ENCODE peak calls at places on chromosomes 12 and 14, in four cellular contexts. L is GM06990, E is foreskin fibroblast, P is esophagus muscularis mucosa. A is an unnamed sample.

GRCh38 chr12:4448943-4449861 is 3.6 kb upstream of the FGF6 start:
- DNase-seq in L (no peak), E (no peak), P (peak), A (no peak)

GRCh38 chr12:49864817-49865090 is 21.8 kb upstream of the BCDIN3D start:
- DNase-seq in P (no peak), E (no peak), L (no peak), A (no peak)

GRCh38 chr12:127304751-127305725 is 961.9 kb upstream of the TMEM132C start:
- DNase-seq in L (no peak), P (peak), E (no peak), A (no peak)

GRCh38 chr12:3611853-3612703 is 121.1 kb downstream of the PRMT8 start:
- DNase-seq in E (no peak), L (no peak), P (no peak), A (no peak)

GRCh38 chr12:51705450-51705849 is 114.4 kb downstream of the SCN8A start:
- DNase-seq in L (no peak), E (peak), P (no peak), A (no peak)

GRCh38 chr12:262817-263216 is at the start of gene SLC6A13:
- DNase-seq in P (peak), E (no peak), L (no peak), A (no peak)

GRCh38 chr12:79897617-79898016 is 37.3 kb downstream of the PPP1R12A start:
- DNase-seq in P (no peak), L (no peak), E (peak), A (no peak)

GRCh38 chr12:79331870-79332269 is 358.9 kb downstream of the PAWR start:
- DNase-seq in L (no peak), P (no peak), E (peak), A (no peak)

GRCh38 chr12:115785548-115785947 is 491.9 kb downstream of the MED13L start:
- DNase-seq in P (no peak), E (no peak), L (no peak), A (no peak)

GRCh38 chr12:108526482-108527234 is 11.6 kb downstream of the FICD start:
- DNase-seq in E (peak), P (no peak), L (no peak), A (no peak)

GRCh38 chr12:104669851-104670337 is 213.1 kb downstream of the CHST11 start:
- DNase-seq in E (peak), L (peak), P (no peak), A (peak)

GRCh38 chr14:28635387-28635786 is 131.2 kb upstream of the FOXG1 start:
- DNase-seq in E (peak), P (no peak), L (peak), A (no peak)

GRCh38 chr12:50185496-50185895 is 18.3 kb upstream of the CERS5 start:
- DNase-seq in P (no peak), L (no peak), E (no peak), A (no peak)

GRCh38 chr12:57215668-57216013 is 953 bp upstream of the NXPH4 start:
- DNase-seq in L (peak), E (peak), P (no peak), A (peak)

GRCh38 chr12:111685811-111686573 is at the start of the genes ACAD10 and BRAP:
- DNase-seq in E (peak), P (peak), L (peak), A (peak)

GRCh38 chr14:67883717-67884116 is 64.1 kb downstream of the RAD51B start:
- DNase-seq in P (no peak), L (no peak), E (peak), A (no peak)

GRCh38 chr12:103482365-103482764 is 13.4 kb downstream of the C12orf42 start:
- DNase-seq in E (no peak), P (no peak), L (no peak), A (no peak)

GRCh38 chr12:119178544-119179334 is at the start of gene HSPB8:
- DNase-seq in L (no peak), P (peak), E (peak), A (no peak)

GRCh38 chr12:5441497-5442236 is 9.8 kb downstream of the NTF3 start:
- DNase-seq in E (peak), L (no peak), P (no peak), A (no peak)

GRCh38 chr12:42819801-42820200 is 230.3 kb upstream of the PRICKLE1 start:
- DNase-seq in L (no peak), P (no peak), E (peak), A (no peak)

GRCh38 chr12:74337951-74338350 is 199.7 kb upstream of the ATXN7L3B start:
- DNase-seq in L (no peak), E (peak), P (no peak), A (no peak)

GRCh38 chr14:103315368-103315911 is 18.6 kb upstream of the EIF5 start:
- DNase-seq in P (no peak), L (no peak), E (peak), A (no peak)

GRCh38 chr12:98532687-98533304 is 17.4 kb downstream of the TMPO start:
- DNase-seq in L (no peak), P (no peak), E (peak), A (no peak)

GRCh38 chr12:62744551-62744950 is 190.4 kb downstream of the PPM1H start:
- DNase-seq in P (no peak), E (peak), L (peak), A (no peak)

GRCh38 chr12:41486718-41487117 is 298.6 kb downstream of the PDZRN4 start:
- DNase-seq in P (no peak), L (no peak), E (no peak), A (no peak)

GRCh38 chr14:55107766-55108554 is 21.1 kb upstream of the LGALS3 start:
- DNase-seq in P (peak), L (no peak), E (peak), A (peak)

GRCh38 chr12:26830358-26830757 is 2.6 kb downstream of the ITPR2 start:
- DNase-seq in P (no peak), L (no peak), E (no peak), A (no peak)

GRCh38 chr12:26832817-26833691 is at the start of gene ITPR2:
- DNase-seq in L (peak), P (peak), E (peak), A (peak)

GRCh38 chr12:26830783-26831601 is 2.0 kb downstream of the ITPR2 start:
- DNase-seq in E (no peak), P (no peak), L (no peak), A (no peak)

GRCh38 chr12:26833692-26834168 is 736 bp upstream of the ITPR2 start:
- DNase-seq in P (no peak), L (peak), E (peak), A (peak)

DNA sequence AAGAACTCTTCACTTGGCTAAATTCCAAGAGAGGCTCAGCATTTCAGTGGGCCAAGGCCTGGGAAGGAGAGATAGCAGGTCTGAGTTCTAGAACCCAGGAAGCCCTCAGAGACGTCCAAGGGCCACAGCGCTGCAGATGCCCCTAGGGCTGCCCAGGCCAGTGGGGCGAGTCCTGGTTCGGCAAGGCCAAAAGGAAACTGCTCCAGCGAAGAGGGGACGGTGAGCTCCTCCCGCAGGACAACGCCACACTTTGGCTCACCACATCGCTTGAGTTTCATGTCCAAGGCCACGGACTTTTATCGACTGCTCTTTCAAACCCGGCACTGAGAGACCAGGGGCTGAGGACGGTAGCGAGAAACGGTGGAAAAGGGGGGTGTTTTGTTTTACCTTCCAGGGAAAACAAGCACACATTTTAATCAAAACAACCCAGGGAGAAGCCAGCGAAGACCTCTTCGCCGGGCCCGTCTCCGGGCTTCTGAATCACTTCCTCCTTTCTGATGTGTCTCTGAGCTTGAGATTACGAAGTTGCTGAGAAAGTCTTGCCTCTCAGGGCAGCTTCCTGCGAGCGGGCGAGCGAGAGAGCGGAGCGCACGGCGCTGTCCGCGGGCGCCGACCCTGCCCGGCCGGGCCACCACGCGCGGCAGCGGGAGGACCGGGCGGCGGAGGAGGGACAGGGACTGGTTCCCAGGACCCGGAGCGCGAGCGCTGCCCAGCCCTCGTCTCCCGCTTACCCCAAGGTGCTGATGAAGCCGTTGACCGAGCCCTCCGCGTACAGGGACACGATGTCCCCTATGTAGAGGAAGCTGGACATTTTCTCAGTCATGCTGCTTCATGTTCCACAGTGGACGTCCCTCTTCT is 806 bp downstream of the ITPR2 start:
- DNase-seq in E (peak), L (peak), P (no peak), A (peak)
- TF ChIP-seq CTCF in E (no peak), L (peak), P (no peak), A (peak)

DNA sequence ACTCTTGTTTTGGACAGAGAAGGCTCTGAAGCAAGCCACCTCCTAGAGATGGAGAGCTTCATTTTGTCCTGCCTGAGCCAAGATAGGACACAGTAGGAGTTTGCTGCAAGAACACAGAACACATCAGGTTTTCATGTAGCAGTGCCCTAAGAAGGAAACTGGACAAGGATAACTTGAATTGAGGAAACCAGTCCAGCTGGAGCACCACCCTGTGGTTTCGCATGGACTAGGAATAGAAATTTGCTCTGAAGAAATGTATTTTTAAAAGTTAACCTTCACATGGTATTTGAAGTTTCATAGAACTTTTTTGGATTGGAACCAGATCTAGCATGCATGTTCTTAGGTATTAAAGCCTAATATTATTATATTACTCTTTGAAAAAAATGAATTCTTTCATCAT is 68.8 kb downstream of the RERG start:
- DNase-seq in E (peak), P (no peak), L (no peak), A (no peak)
- TF ChIP-seq CTCF in E (no peak), P (peak), L (no peak), A (no peak)

DNA sequence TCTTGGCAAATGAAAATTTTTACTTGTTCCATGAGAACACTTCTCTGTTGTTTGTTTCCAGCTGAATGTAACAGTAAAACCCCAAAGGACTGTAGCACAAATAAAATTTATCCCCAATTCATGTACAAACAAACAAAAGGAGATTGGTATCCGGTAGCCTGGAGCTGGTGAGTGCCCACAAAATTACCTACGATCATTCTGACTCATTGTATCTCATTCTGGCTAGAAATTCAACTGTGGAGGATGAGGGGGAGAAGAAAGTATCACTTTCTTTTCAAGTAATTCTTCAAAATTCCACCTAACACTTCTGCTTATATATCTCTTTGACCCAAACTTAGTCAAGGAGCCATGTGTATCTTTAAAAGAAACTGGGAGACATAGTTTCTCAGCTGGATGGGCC is 268.5 kb downstream of the ALG10B start:
- DNase-seq in E (no peak), P (no peak), L (no peak), A (peak)
- TF ChIP-seq CTCF in E (no peak), P (no peak), L (no peak), A (no peak)

GRCh38 chr14:33678012-33678411 is 272.9 kb downstream of the EGLN3 start:
- DNase-seq in E (no peak), P (no peak), L (no peak), A (no peak)

GRCh38 chr14:33679025-33679424 is 271.8 kb downstream of the EGLN3 start:
- DNase-seq in L (no peak), E (no peak), P (no peak), A (no peak)

GRCh38 chr14:33675415-33676130 is 275.3 kb downstream of the EGLN3 start:
- DNase-seq in L (no peak), E (peak), P (no peak), A (no peak)

GRCh38 chr14:33674716-33675115 is 276.2 kb downstream of the EGLN3 start:
- DNase-seq in P (no peak), L (no peak), E (no peak), A (no peak)

DNA sequence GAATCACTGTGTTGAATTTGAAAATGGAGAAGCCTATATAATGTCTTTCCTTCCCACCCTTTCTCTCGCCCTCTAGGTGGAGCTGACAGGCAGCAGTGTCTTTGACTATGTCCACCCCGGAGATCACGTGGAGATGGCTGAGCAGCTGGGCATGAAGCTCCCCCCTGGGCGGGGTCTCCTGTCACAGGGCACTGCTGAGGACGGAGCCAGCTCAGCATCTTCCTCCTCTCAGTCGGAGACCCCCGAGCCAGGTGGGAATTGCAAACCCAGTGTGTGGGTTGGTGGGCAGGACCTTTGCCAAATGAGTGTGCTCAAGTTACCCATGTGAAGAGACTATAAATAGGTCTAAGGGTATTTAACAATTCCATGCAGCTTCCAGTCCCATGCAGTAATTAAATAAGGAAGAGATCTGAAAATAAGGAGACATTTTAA is 274.7 kb downstream of the EGLN3 start:
- DNase-seq in P (no peak), E (peak), L (no peak), A (no peak)
- TF ChIP-seq CTCF in P (peak), E (peak), L (peak), A (no peak)

GRCh38 chr12:88298761-88299242 is 156.7 kb downstream of the TMTC3 start:
- DNase-seq in E (peak), P (no peak), L (peak), A (no peak)
- TF ChIP-seq CTCF in E (no peak), P (no peak), L (no peak), A (no peak)

GRCh38 chr14:100278702-100279101 is 27.5 kb downstream of the SLC25A29 start:
- DNase-seq in P (no peak), E (peak), L (no peak), A (peak)
- TF ChIP-seq CTCF in P (no peak), E (peak), L (peak), A (no peak)

GRCh38 chr14:70339970-70340369 is 19.5 kb downstream of the COX16 start:
- DNase-seq in E (no peak), P (no peak), L (no peak), A (no peak)

GRCh38 chr14:70338550-70338949 is 20.9 kb downstream of the COX16 start:
- DNase-seq in P (no peak), L (no peak), E (no peak), A (no peak)

GRCh38 chr14:70343141-70343540 is 16.3 kb downstream of the COX16 start:
- DNase-seq in L (no peak), E (peak), P (no peak), A (no peak)

GRCh38 chr14:70333703-70334102 is 25.8 kb downstream of the COX16 start:
- DNase-seq in L (no peak), P (no peak), E (no peak), A (no peak)

DNA sequence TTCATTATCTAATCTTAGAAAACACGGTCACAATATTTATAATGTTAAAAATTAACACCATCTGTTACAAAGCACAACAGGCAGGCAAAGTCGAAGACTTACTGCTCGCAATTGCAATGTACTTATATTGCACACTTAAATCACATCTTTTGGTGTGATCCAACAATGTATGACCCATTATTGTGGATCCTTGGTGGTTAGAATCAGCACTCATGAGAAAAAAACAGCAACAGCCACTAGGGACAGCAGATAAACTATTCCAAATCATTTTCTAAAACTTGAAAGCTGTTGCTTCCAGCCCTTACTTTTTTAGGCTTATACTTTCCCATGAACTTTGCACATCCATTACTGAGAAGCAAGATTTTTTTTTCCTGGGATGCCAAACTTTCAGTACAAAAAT is 20.4 kb downstream of the COX16 start:
- DNase-seq in E (no peak), P (no peak), L (no peak), A (no peak)
- TF ChIP-seq CTCF in E (no peak), P (no peak), L (no peak), A (no peak)

A was measured in GM13976.